ENCODE peak calls at places on chromosomes 5 and 9, in eight cellular contexts. One of them, this sample, is unnamed.

GRCh38 chr5:107670927-107671741 is at the start of gene EFNA5:
- DNase-seq in stimulated activated naive B cell treated with anti-CD40 and anti-IgM and Interleukin-4, amounts not matched to agents 10 μg/mL and 1 μg/mL and 100 μg/mL, for 72 hours: no peak
- DNase-seq in HT-29: peak; percentile 80
- DNase-seq in Daoy: peak; percentile 73
- DNase-seq in stimulated activated CD8-positive, alpha-beta memory T cell treated with anti-CD3 and anti-CD28 coated beads, Interleukin-4, amount 100 ng/mL, for 1 hour: no peak
- DNase-seq in T-cell: no peak
- DNase-seq in CD4-positive, CD25-positive, alpha-beta regulatory T cell: no peak
- DNase-seq in hepatic stellate cell: peak; percentile 32
- DNase-seq in this sample: peak; percentile 70

GRCh38 chr5:140595538-140595937 is 30.9 kb downstream of the SLC35A4 start:
- DNase-seq in stimulated activated naive B cell treated with anti-CD40 and anti-IgM and Interleukin-4, amounts not matched to agents 10 μg/mL and 1 μg/mL and 100 μg/mL, for 72 hours: no peak
- DNase-seq in T-cell: no peak
- DNase-seq in HT-29: peak; percentile 67
- DNase-seq in stimulated activated CD8-positive, alpha-beta memory T cell treated with anti-CD3 and anti-CD28 coated beads, Interleukin-4, amount 100 ng/mL, for 1 hour: no peak
- DNase-seq in hepatic stellate cell: no peak
- DNase-seq in Daoy: no peak
- DNase-seq in CD4-positive, CD25-positive, alpha-beta regulatory T cell: no peak
- DNase-seq in this sample: no peak

GRCh38 chr5:159735749-159736660 is 180.3 kb upstream of the ADRA1B start:
- DNase-seq in Daoy: peak; percentile 11
- DNase-seq in HT-29: no peak
- DNase-seq in stimulated activated naive B cell treated with anti-CD40 and anti-IgM and Interleukin-4, amounts not matched to agents 10 μg/mL and 1 μg/mL and 100 μg/mL, for 72 hours: no peak
- DNase-seq in T-cell: no peak
- DNase-seq in CD4-positive, CD25-positive, alpha-beta regulatory T cell: no peak
- DNase-seq in stimulated activated CD8-positive, alpha-beta memory T cell treated with anti-CD3 and anti-CD28 coated beads, Interleukin-4, amount 100 ng/mL, for 1 hour: no peak
- DNase-seq in hepatic stellate cell: no peak
- DNase-seq in this sample: peak; percentile 43

GRCh38 chr9:1018121-1018520 is 32.0 kb upstream of the DMRT2 start:
- DNase-seq in HT-29: peak; percentile 52
- DNase-seq in Daoy: peak; percentile 66
- DNase-seq in hepatic stellate cell: no peak
- DNase-seq in CD4-positive, CD25-positive, alpha-beta regulatory T cell: no peak
- DNase-seq in stimulated activated naive B cell treated with anti-CD40 and anti-IgM and Interleukin-4, amounts not matched to agents 10 μg/mL and 1 μg/mL and 100 μg/mL, for 72 hours: no peak
- DNase-seq in T-cell: no peak
- DNase-seq in stimulated activated CD8-positive, alpha-beta memory T cell treated with anti-CD3 and anti-CD28 coated beads, Interleukin-4, amount 100 ng/mL, for 1 hour: no peak
- DNase-seq in this sample: no peak

GRCh38 chr9:135379540-135380267 is 99.9 kb upstream of the PPP1R26 start:
- DNase-seq in Daoy: peak; percentile 63
- DNase-seq in HT-29: peak; percentile 2
- DNase-seq in stimulated activated naive B cell treated with anti-CD40 and anti-IgM and Interleukin-4, amounts not matched to agents 10 μg/mL and 1 μg/mL and 100 μg/mL, for 72 hours: no peak
- DNase-seq in T-cell: no peak
- DNase-seq in hepatic stellate cell: no peak
- DNase-seq in stimulated activated CD8-positive, alpha-beta memory T cell treated with anti-CD3 and anti-CD28 coated beads, Interleukin-4, amount 100 ng/mL, for 1 hour: no peak
- DNase-seq in CD4-positive, CD25-positive, alpha-beta regulatory T cell: no peak
- DNase-seq in this sample: no peak

GRCh38 chr5:176533894-176534611 is 3.1 kb downstream of the RNF44 start:
- DNase-seq in T-cell: peak; percentile 56
- DNase-seq in stimulated activated CD8-positive, alpha-beta memory T cell treated with anti-CD3 and anti-CD28 coated beads, Interleukin-4, amount 100 ng/mL, for 1 hour: no peak
- DNase-seq in HT-29: no peak
- DNase-seq in CD4-positive, CD25-positive, alpha-beta regulatory T cell: no peak
- DNase-seq in stimulated activated naive B cell treated with anti-CD40 and anti-IgM and Interleukin-4, amounts not matched to agents 10 μg/mL and 1 μg/mL and 100 μg/mL, for 72 hours: no peak
- DNase-seq in hepatic stellate cell: no peak
- DNase-seq in Daoy: no peak
- DNase-seq in this sample: no peak

GRCh38 chr9:74499770-74500583 is 2.8 kb downstream of the RORB start:
- DNase-seq in hepatic stellate cell: no peak
- DNase-seq in HT-29: no peak
- DNase-seq in T-cell: no peak
- DNase-seq in stimulated activated naive B cell treated with anti-CD40 and anti-IgM and Interleukin-4, amounts not matched to agents 10 μg/mL and 1 μg/mL and 100 μg/mL, for 72 hours: no peak
- DNase-seq in stimulated activated CD8-positive, alpha-beta memory T cell treated with anti-CD3 and anti-CD28 coated beads, Interleukin-4, amount 100 ng/mL, for 1 hour: no peak
- DNase-seq in Daoy: peak; percentile 55
- DNase-seq in CD4-positive, CD25-positive, alpha-beta regulatory T cell: no peak
- DNase-seq in this sample: peak; percentile 6

GRCh38 chr9:76022317-76022716 is 131.8 kb downstream of the PCSK5 start:
- DNase-seq in stimulated activated CD8-positive, alpha-beta memory T cell treated with anti-CD3 and anti-CD28 coated beads, Interleukin-4, amount 100 ng/mL, for 1 hour: no peak
- DNase-seq in stimulated activated naive B cell treated with anti-CD40 and anti-IgM and Interleukin-4, amounts not matched to agents 10 μg/mL and 1 μg/mL and 100 μg/mL, for 72 hours: no peak
- DNase-seq in T-cell: no peak
- DNase-seq in hepatic stellate cell: no peak
- DNase-seq in CD4-positive, CD25-positive, alpha-beta regulatory T cell: no peak
- DNase-seq in HT-29: no peak
- DNase-seq in Daoy: no peak
- DNase-seq in this sample: no peak

GRCh38 chr5:73312146-73312871 is 136.3 kb downstream of the FOXD1 start:
- DNase-seq in hepatic stellate cell: peak; percentile 81
- DNase-seq in Daoy: peak; percentile 98
- DNase-seq in stimulated activated naive B cell treated with anti-CD40 and anti-IgM and Interleukin-4, amounts not matched to agents 10 μg/mL and 1 μg/mL and 100 μg/mL, for 72 hours: no peak
- DNase-seq in HT-29: peak; percentile 6
- DNase-seq in stimulated activated CD8-positive, alpha-beta memory T cell treated with anti-CD3 and anti-CD28 coated beads, Interleukin-4, amount 100 ng/mL, for 1 hour: no peak
- DNase-seq in CD4-positive, CD25-positive, alpha-beta regulatory T cell: no peak
- DNase-seq in T-cell: no peak
- DNase-seq in this sample: peak; percentile 100

GRCh38 chr5:110477923-110478322 is 248.5 kb downstream of the TMEM232 start:
- DNase-seq in HT-29: no peak
- DNase-seq in CD4-positive, CD25-positive, alpha-beta regulatory T cell: no peak
- DNase-seq in stimulated activated CD8-positive, alpha-beta memory T cell treated with anti-CD3 and anti-CD28 coated beads, Interleukin-4, amount 100 ng/mL, for 1 hour: no peak
- DNase-seq in T-cell: no peak
- DNase-seq in stimulated activated naive B cell treated with anti-CD40 and anti-IgM and Interleukin-4, amounts not matched to agents 10 μg/mL and 1 μg/mL and 100 μg/mL, for 72 hours: no peak
- DNase-seq in hepatic stellate cell: no peak
- DNase-seq in Daoy: no peak
- DNase-seq in this sample: peak; percentile 86

GRCh38 chr9:93543117-93543516 is 33.3 kb upstream of the PHF2 start:
- DNase-seq in HT-29: no peak
- DNase-seq in stimulated activated CD8-positive, alpha-beta memory T cell treated with anti-CD3 and anti-CD28 coated beads, Interleukin-4, amount 100 ng/mL, for 1 hour: no peak
- DNase-seq in stimulated activated naive B cell treated with anti-CD40 and anti-IgM and Interleukin-4, amounts not matched to agents 10 μg/mL and 1 μg/mL and 100 μg/mL, for 72 hours: no peak
- DNase-seq in hepatic stellate cell: no peak
- DNase-seq in T-cell: no peak
- DNase-seq in Daoy: no peak
- DNase-seq in CD4-positive, CD25-positive, alpha-beta regulatory T cell: no peak
- DNase-seq in this sample: no peak

GRCh38 chr9:135729480-135729879 is 27.5 kb downstream of the KCNT1 start:
- DNase-seq in hepatic stellate cell: no peak
- DNase-seq in Daoy: no peak
- DNase-seq in T-cell: no peak
- DNase-seq in stimulated activated naive B cell treated with anti-CD40 and anti-IgM and Interleukin-4, amounts not matched to agents 10 μg/mL and 1 μg/mL and 100 μg/mL, for 72 hours: no peak
- DNase-seq in stimulated activated CD8-positive, alpha-beta memory T cell treated with anti-CD3 and anti-CD28 coated beads, Interleukin-4, amount 100 ng/mL, for 1 hour: no peak
- DNase-seq in HT-29: no peak
- DNase-seq in CD4-positive, CD25-positive, alpha-beta regulatory T cell: no peak
- DNase-seq in this sample: no peak

GRCh38 chr5:131595088-131596033 is 39.7 kb downstream of the RAPGEF6 start:
- DNase-seq in hepatic stellate cell: no peak
- DNase-seq in stimulated activated naive B cell treated with anti-CD40 and anti-IgM and Interleukin-4, amounts not matched to agents 10 μg/mL and 1 μg/mL and 100 μg/mL, for 72 hours: no peak
- DNase-seq in stimulated activated CD8-positive, alpha-beta memory T cell treated with anti-CD3 and anti-CD28 coated beads, Interleukin-4, amount 100 ng/mL, for 1 hour: no peak
- DNase-seq in CD4-positive, CD25-positive, alpha-beta regulatory T cell: no peak
- DNase-seq in Daoy: no peak
- DNase-seq in HT-29: no peak
- DNase-seq in T-cell: no peak
- DNase-seq in this sample: no peak

GRCh38 chr9:78543353-78543752 is 246.4 kb downstream of the PSAT1 start:
- DNase-seq in hepatic stellate cell: no peak
- DNase-seq in HT-29: no peak
- DNase-seq in T-cell: no peak
- DNase-seq in stimulated activated CD8-positive, alpha-beta memory T cell treated with anti-CD3 and anti-CD28 coated beads, Interleukin-4, amount 100 ng/mL, for 1 hour: no peak
- DNase-seq in CD4-positive, CD25-positive, alpha-beta regulatory T cell: no peak
- DNase-seq in Daoy: no peak
- DNase-seq in stimulated activated naive B cell treated with anti-CD40 and anti-IgM and Interleukin-4, amounts not matched to agents 10 μg/mL and 1 μg/mL and 100 μg/mL, for 72 hours: no peak
- DNase-seq in this sample: no peak

This sample was measured in fibroblast of lung.